ENCODE peak calls at places on chromosomes 4 and X, in seven cellular contexts. E is right lobe of liver, N is breast epithelium, F is transverse colon, V is HepG2, R is ovary, X is Peyer's patch. Y is an unnamed sample.

GRCh38 chr4:37970702-37971101 is 10.5 kb downstream of the PTTG2 start:
- DNase-seq in E (peak; percentile 70), N (peak; percentile 59), F (peak; percentile 86), V (peak; percentile 47), R (peak; percentile 38), X (peak; percentile 90), Y (no peak)

GRCh38 chr4:165726831-165727230 is 146.2 kb upstream of the TLL1 start:
- DNase-seq in E (no peak), N (no peak), F (no peak), V (no peak), R (no peak), X (no peak), Y (no peak)

GRCh38 chrX:139739138-139739537 is 31.2 kb upstream of the MCF2 start:
- DNase-seq in E (no peak), N (no peak), F (no peak), V (no peak), R (no peak), X (no peak), Y (no peak)

GRCh38 chrX:37958493-37959211 is 47.7 kb upstream of the SYTL5 start:
- DNase-seq in E (no peak), N (no peak), F (no peak), V (peak; percentile 67), R (no peak), X (no peak), Y (no peak)

GRCh38 chr4:4267981-4268380 is 20.0 kb upstream of the TMEM128 start:
- DNase-seq in E (no peak), N (no peak), F (no peak), V (no peak), R (no peak), X (no peak), Y (no peak)

GRCh38 chrX:100615015-100615414 is 21.6 kb downstream of the TSPAN6 start:
- DNase-seq in E (no peak), N (no peak), F (peak; percentile 18), V (peak; percentile 57), R (peak; percentile 46), X (no peak), Y (peak; percentile 7)

GRCh38 chr4:139815646-139816601 is 150.3 kb downstream of the MGST2 start:
- DNase-seq in E (no peak), N (no peak), F (peak; percentile 13), V (no peak), R (peak; percentile 80), X (no peak), Y (peak; percentile 40)

GRCh38 chrX:97756879-97757278 is 873.2 kb downstream of the RPA4 start:
- DNase-seq in E (no peak), N (no peak), F (no peak), V (no peak), R (no peak), X (no peak), Y (no peak)

GRCh38 chr4:13920901-13921300 is 293.4 kb upstream of the BOD1L1 start:
- DNase-seq in E (no peak), N (no peak), F (peak; percentile 24), V (peak; percentile 16), R (peak; percentile 31), X (peak; percentile 69), Y (peak; percentile 15)

GRCh38 chr4:13918110-13918509 is 290.6 kb upstream of the BOD1L1 start:
- DNase-seq in E (no peak), N (no peak), F (peak; percentile 22), V (peak; percentile 9), R (peak; percentile 30), X (peak; percentile 63), Y (no peak)

GRCh38 chr4:13917010-13917409 is 289.5 kb upstream of the BOD1L1 start:
- DNase-seq in E (no peak), N (no peak), F (no peak), V (no peak), R (no peak), X (no peak), Y (no peak)

GRCh38 chr4:13920111-13920875 is 292.8 kb upstream of the BOD1L1 start:
- DNase-seq in E (no peak), N (no peak), F (no peak), V (no peak), R (no peak), X (no peak), Y (no peak)

GRCh38 chr4:13919021-13919441 is 291.5 kb upstream of the BOD1L1 start:
- DNase-seq in E (no peak), N (no peak), F (no peak), V (no peak), R (no peak), X (no peak), Y (no peak)
- TF ChIP-seq POLR2A in E (no peak), N (no peak), F (no peak), V (no peak), R (no peak), X (no peak), Y (no peak)

GRCh38 chrX:10282490-10282889 is 125.7 kb downstream of the CLCN4 start:
- DNase-seq in E (no peak), N (no peak), F (no peak), V (no peak), R (no peak), X (no peak), Y (no peak)
- TF ChIP-seq CTCF in E (no peak), N (no peak), F (no peak), V (no peak), R (no peak), X (no peak), Y (no peak)

DNA sequence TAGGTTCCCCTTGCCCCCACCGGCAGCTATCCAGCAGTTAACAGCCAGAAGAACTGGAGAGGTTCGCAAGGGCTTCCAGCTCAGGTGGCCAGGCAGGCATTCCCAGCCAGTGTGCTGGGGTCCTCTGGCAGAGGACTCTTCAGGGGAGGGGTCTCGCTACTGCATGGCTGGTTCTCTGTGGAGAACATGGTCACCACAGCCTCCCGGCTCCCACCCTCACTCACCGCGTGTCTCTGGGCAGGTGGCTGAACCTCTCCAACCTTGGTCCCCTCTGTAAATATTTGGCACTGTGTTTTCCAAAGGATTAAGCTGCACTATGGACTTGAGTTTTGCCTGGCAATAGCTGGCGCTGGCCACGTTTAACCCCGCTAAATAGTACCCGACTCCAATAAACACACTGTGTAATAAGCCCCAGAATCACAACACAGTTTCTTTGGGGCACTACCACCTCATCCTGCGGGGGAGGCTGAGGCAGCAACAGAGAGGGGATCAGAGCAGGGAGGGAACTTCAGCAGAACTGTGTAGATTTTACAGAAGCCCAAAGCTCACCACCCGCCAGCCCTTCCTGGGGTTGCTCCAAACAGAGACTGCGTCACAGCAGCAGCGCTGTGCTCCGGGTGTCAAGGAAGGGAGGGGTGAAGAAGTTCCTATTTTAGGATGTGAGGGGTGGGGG is 15.2 kb downstream of the BCOR start:
- DNase-seq in E (peak; percentile 75), N (no peak), F (no peak), V (peak; percentile 68), R (no peak), X (no peak), Y (no peak)
- H3K36me3 ChIP-seq in E (no peaks in the 10 kb centered on the region), N (no peaks in the 10 kb centered on the region), F (no peaks in the 10 kb centered on the region), V (peaks cover 6% of the 10 kb centered on the region), R (no peaks in the 10 kb centered on the region), X (no peaks in the 10 kb centered on the region), Y (no peaks in the 10 kb centered on the region)

DNA sequence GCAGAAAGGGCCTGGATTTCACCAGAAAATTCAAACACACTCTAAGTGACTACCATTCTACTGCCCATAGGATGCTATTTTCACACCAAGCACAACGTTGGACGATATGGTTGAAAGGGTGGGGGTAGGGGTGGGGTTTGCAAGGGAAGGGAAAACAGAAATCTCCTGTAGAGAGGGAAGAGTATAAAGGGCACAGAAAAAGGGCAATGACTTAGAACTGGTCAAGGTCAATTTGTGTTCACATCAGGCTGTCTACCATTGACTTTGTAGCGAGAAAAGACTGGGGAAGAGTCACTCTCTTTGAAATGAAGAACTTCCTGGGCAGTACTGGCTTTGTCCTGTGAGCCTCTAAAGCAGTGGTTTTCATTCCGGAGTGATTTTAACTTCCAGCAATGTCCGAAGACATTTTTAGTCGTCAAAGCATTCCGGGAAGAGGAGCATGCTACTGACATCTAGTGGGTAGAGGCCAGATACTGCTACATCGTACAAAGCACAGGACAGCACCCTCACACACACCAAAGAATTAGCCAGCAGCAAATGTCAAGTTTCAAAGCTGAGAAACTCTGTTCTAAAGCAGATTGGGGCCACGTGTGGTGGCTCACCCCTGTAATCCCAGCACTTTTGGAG is 48.4 kb upstream of the SLC7A3 start:
- DNase-seq in E (no peak), N (no peak), F (no peak), V (peak; percentile 27), R (no peak), X (no peak), Y (no peak)
- TF ChIP-seq POLR2A in E (no peak), N (no peak), F (no peak), V (no peak), R (no peak), X (no peak), Y (no peak)

GRCh38 chr4:48339642-48340041 is 1.7 kb upstream of the SLAIN2 start:
- DNase-seq in E (no peak), N (no peak), F (no peak), V (no peak), R (no peak), X (no peak), Y (no peak)

GRCh38 chr4:48340276-48340904 is 939 bp upstream of the SLAIN2 start:
- DNase-seq in E (no peak), N (no peak), F (peak; percentile 43), V (no peak), R (no peak), X (peak; percentile 57), Y (no peak)

GRCh38 chr4:48341776-48342558 is 638 bp downstream of the SLAIN2 start:
- DNase-seq in E (peak; percentile 76), N (peak; percentile 58), F (peak; percentile 58), V (no peak), R (peak; percentile 52), X (peak; percentile 67), Y (no peak)

GRCh38 chr4:48342559-48342878 is 1.2 kb downstream of the SLAIN2 start:
- DNase-seq in E (no peak), N (no peak), F (no peak), V (no peak), R (no peak), X (no peak), Y (no peak)

DNA sequence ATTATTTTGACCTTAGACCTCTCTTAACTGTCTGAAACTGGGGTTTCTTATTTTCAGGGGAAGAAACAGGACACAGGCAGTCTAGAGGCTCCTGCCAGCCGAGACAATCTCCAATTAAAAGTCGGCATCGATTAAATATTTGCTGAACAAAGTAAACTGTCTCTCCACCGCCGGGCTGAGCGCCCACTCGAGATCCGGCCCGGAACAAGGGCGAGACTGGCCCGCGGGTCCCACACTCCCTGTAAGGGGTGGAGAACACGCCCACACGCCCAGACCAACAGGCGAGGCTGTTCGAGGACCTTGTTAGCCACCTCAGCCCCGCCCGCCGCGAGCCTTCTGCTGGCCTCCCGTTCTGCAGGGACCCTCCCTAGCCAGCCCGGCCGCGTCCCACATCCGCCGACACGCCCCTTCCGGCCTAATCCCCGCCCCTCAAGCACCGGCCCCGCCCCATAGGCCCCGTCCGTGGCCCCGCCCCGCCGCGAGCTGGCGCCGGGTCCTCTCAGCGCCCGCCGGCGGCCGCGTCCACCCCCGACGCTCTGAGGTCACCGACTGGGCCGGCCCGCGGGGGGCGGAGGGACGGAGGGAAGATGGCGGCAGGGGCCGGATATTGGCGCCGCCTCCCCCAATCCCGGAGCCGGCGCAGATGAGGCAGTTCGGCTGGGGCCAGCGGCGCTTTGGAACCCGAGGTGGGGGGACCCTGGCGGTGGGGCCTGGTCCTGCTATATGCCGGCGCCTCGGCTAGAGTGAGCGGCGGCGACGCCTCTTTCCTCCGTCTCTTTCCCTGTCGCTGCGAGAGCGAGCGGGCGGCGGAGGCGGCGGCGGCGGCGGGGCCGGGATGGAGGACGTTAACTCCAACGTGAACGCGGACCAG is at the start of gene SLAIN2:
- DNase-seq in E (peak; percentile 100), N (peak; percentile 99), F (peak; percentile 100), V (peak; percentile 91), R (peak; percentile 99), X (peak; percentile 100), Y (peak; percentile 98)
- TF ChIP-seq CTCF in E (peak; percentile 22), N (peak; percentile 34), F (peak; percentile 66), V (peak; percentile 5), R (peak; percentile 70), X (peak; percentile 36), Y (peak; percentile 65)

Y was measured in tibial nerve.